ENCODE peak calls at places on chromosome 22, in five cellular contexts. H is mesothelial cell of epicardium, J is HepG2, C is mammary epithelial cell, K is fibroblast of the aortic adventitia. U is an unnamed sample.

GRCh38 chr22:23038902-23039301 is 31.4 kb upstream of the GNAZ start:
- DNase-seq in H (no peak), J (no peak), C (no peak), K (no peak), U (no peak)

GRCh38 chr22:24510694-24511625 is 15.8 kb downstream of the UPB1 start:
- DNase-seq in H (no peak), J (peak), C (peak), K (peak), U (no peak)

GRCh38 chr22:28742562-28742962 is 723 bp downstream of the HSCB start:
- DNase-seq in H (no peak), J (no peak), C (no peak), K (no peak), U (no peak)

GRCh38 chr22:20624161-20624616 is 116.8 kb downstream of the MED15 start:
- DNase-seq in H (no peak), J (no peak), C (peak), K (peak), U (no peak)

GRCh38 chr22:43562843-43563242 is 151.0 kb downstream of the MPPED1 start:
- DNase-seq in H (no peak), J (no peak), C (no peak), K (no peak), U (no peak)

GRCh38 chr22:38733329-38734202 is 22.2 kb downstream of the SUN2 start:
- DNase-seq in H (no peak), J (peak), C (no peak), K (peak), U (no peak)

GRCh38 chr22:41899110-41899509 is 15.8 kb downstream of the SHISA8 start:
- DNase-seq in H (no peak), J (no peak), C (no peak), K (no peak), U (no peak)

GRCh38 chr22:37674951-37675929 is at the start of gene LGALS1:
- DNase-seq in H (no peak), J (peak), C (peak), K (peak), U (peak)

GRCh38 chr22:27597703-27598444 is 203.7 kb downstream of the MN1 start:
- DNase-seq in H (no peak), J (no peak), C (peak), K (peak), U (no peak)

GRCh38 chr22:42399315-42400271 is 32.6 kb downstream of the NFAM1 start:
- DNase-seq in H (no peak), J (no peak), C (no peak), K (no peak), U (no peak)

GRCh38 chr22:37696657-37697539 is at the start of gene TRIOBP:
- DNase-seq in H (peak), J (no peak), C (peak), K (peak), U (peak)

DNA sequence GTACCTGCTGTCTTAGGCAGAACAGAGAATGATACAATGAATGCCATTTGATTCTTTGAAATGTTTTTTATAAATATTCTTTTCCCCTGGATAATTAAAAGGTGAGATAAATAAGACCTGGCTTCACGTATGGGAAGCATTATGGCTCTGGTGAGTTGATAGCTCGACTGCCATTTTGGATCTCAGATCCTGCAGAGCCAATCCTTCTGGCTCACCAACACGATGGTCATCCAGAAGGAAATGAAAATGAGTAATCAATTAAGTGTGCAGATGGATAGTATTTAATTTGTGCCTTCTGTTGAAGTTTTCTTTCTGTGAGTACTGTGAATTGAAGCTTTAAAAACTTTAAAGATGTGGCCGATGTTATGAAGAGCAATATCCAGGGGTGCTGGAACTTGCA is 2.7 kb downstream of the TNRC6B start:
- DNase-seq in H (no peak), J (no peak), C (no peak), K (no peak), U (no peak)
- TF ChIP-seq CTCF in H (no peak), J (no peak), C (no peak), K (no peak), U (no peak)

DNA sequence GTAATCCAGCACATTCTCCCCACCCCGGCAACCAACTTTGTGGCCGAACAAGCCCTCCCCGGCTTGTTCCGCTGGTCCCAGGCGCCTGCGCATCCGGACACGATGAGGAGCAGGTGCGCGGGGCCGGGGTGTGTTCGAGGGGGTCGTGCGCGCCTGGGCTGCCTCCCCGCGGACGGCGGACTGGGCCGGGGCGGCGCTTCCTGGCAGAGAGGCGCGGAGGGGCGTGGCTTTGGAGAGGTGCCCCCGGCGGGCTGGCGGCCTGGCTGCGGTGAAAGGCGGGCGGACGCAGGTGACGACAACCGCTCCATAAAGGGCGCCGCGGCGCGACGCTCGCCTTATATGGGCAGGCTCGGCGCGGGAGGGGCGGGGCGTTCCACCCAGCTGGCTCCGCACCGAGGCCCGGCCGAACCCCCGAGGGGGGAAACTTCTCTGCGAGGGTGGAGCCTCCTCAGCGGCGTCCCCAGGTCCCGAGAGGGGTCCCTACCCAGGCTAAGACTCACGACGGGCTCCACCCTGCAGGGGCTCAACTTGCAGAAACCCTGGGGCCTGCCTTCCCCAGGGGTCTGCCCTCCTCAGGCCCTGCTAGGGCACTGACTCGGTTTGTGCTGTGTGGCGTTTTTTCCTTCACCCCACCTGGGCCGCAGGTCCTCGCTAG is 26.4 kb downstream of the TXN2 start:
- DNase-seq in H (peak), J (no peak), C (peak), K (peak), U (peak)
- TF ChIP-seq CTCF in H (no peak), J (no peak), C (no peak), K (no peak), U (no peak)

DNA sequence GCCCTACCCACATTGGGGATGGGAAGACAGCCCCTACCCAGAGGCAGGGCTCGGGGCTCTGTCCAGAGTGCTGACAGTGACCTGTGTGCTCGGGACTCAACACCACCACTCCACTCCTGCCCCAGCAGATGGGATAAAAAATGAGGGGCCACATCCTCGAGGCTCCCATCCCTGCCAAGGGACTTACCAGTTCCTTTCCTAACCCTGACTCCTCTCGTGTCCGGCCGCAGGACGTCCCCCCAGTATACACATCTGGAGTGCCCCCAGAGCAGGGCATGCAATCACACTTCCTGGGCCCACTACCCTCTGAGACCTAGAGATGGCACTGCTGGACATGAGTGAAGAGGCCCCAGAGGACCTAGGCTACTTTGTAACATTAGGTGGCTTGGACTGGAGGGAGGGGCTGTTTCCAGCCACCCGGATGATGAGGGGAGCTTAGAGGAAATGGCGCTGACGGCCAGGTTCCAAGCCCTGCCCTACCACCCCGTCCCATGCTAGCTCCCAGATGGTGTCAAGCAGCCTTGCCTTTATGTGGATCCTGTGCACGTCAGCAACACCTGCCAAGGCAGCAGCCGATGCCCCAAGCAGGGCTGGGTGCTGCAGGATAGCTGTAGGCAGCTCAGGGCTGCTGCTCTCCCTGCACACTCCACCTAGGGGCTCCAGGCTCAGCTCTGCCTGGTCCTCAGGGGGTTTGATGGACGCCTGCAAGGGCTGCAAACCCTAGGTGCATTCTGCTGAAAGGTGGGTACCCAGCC is 86.6 kb downstream of the DGCR2 start:
- DNase-seq in H (no peak), J (no peak), C (no peak), K (no peak), U (no peak)
- TF ChIP-seq CTCF in H (no peak), J (peak), C (no peak), K (no peak), U (no peak)

DNA sequence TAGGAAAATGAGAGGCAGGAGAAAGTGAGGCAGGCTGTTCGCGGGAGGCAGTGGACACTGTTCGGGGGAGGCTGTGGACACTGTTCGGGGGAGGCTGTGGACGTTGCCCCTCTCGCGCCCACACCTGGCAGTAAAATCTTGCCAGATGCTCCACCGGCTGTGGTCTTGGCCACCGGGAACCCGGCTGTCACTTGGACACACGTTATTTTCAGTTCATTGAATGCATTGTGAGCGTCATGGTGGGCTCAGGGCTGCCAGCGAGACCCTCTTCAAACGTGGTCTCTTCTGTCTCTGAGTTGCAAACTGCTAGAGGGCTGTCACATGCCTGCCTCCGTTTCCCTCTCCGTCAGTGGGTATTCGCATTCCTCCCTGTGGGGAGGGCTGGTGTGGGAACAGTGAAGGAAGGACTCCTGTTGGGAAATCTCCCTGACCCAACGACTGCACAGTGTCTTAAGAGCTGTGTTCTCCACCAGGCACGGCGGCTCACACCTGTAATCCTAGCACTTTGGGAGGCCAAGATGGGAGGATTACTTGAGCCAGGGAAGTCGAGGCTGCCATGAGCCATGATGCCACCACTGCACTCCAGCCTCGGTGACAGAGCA is 1.4 kb downstream of the PRR5 start:
- DNase-seq in H (no peak), J (no peak), C (no peak), K (no peak), U (no peak)
- TF ChIP-seq CTCF in H (no peak), J (no peak), C (no peak), K (no peak), U (no peak)

GRCh38 chr22:46986788-46987187 is 224.3 kb downstream of the TBC1D22A start:
- DNase-seq in H (no peak), J (no peak), C (no peak), K (no peak), U (no peak)

GRCh38 chr22:46982635-46983034 is 220.2 kb downstream of the TBC1D22A start:
- DNase-seq in H (no peak), J (no peak), C (no peak), K (no peak), U (no peak)

GRCh38 chr22:46984751-46985506 is 222.5 kb downstream of the TBC1D22A start:
- DNase-seq in H (no peak), J (no peak), C (peak), K (peak), U (no peak)

GRCh38 chr22:46983046-46983445 is 220.6 kb downstream of the TBC1D22A start:
- DNase-seq in H (no peak), J (no peak), C (no peak), K (no peak), U (no peak)

GRCh38 chr22:46985507-46985882 is 223.0 kb downstream of the TBC1D22A start:
- DNase-seq in H (no peak), J (no peak), C (no peak), K (no peak), U (no peak)
- TF ChIP-seq CTCF in H (no peak), J (no peak), C (no peak), K (peak), U (no peak)

GRCh38 chr22:32518848-32519247 is 44.2 kb downstream of the FBXO7 start:
- DNase-seq in H (no peak), J (no peak), C (no peak), K (no peak), U (no peak)
- TF ChIP-seq CTCF in H (no peak), J (peak), C (peak), K (peak), U (no peak)